ENCODE peak calls at places on chromosomes 11 and 22, in five cellular contexts. Q is omental fat pad; S is stimulated activated CD8-positive, alpha-beta memory T cell treated with anti-CD3 and anti-CD28 coated beads, Interleukin-2, amount 100 ng/mL, for 48 hours; W is H54; M is activated T-cell treated with anti-CD3 and anti-CD28 coated beads, Interleukin-2, amount 50 U/mL, for 1 hour. T is an unnamed sample.

GRCh38 chr11:116829525-116830183 is at the start of gene APOC3:
- DNase-seq in W (no peak), S (no peak), Q (no peak), M (no peak), T (no peak)

GRCh38 chr11:64461081-64461480 is 102.1 kb downstream of the RPS6KA4 start:
- DNase-seq in S (no peak), Q (no peak), W (no peak), M (no peak), T (no peak)

GRCh38 chr11:102763440-102763839 is 17.0 kb downstream of the MMP10 start:
- DNase-seq in S (no peak), M (no peak), Q (no peak), W (no peak), T (no peak)

GRCh38 chr11:2752923-2753322 is 53.1 kb upstream of the KCNQ1OT1 start:
- DNase-seq in Q (no peak), W (no peak), M (no peak), S (no peak), T (no peak)

GRCh38 chr11:128251140-128251539 is 336.2 kb downstream of the ETS1 start:
- DNase-seq in W (no peak), M (no peak), Q (no peak), S (no peak), T (no peak)

GRCh38 chr11:4491878-4492606 is 9.6 kb downstream of the OR52K1 start:
- DNase-seq in W (no peak), Q (no peak), M (no peak), S (no peak), T (no peak)

GRCh38 chr11:15276616-15277015 is 161.9 kb downstream of the INSC start:
- DNase-seq in W (no peak), M (no peak), S (no peak), Q (no peak), T (no peak)

GRCh38 chr11:111836162-111836561 is 35.2 kb downstream of the ALG9 start:
- DNase-seq in Q (no peak), W (no peak), M (no peak), S (no peak), T (no peak)

GRCh38 chr11:31437742-31438435 is 68.2 kb downstream of the DNAJC24 start:
- DNase-seq in W (no peak), M (no peak), S (no peak), Q (no peak), T (no peak)

GRCh38 chr11:10298342-10298741 is 4.3 kb upstream of the SBF2 start:
- DNase-seq in M (no peak), S (no peak), Q (no peak), W (peak; percentile 71), T (no peak)

GRCh38 chr22:46738961-46739870 is 1.2 kb upstream of the CERK start:
- DNase-seq in M (peak; percentile 83), S (peak; percentile 45), Q (no peak), W (no peak), T (peak; percentile 71)

GRCh38 chr11:69692422-69692821 is 11.4 kb downstream of the FGF19 start:
- DNase-seq in M (no peak), Q (no peak), W (no peak), S (no peak), T (no peak)

GRCh38 chr11:117273550-117274289 is 17.4 kb upstream of the BACE1-AS start:
- DNase-seq in W (peak; percentile 26), S (no peak), M (no peak), Q (no peak), T (peak; percentile 69)

GRCh38 chr22:47630741-47631534 is 868.5 kb downstream of the TBC1D22A start:
- DNase-seq in Q (no peak), M (no peak), S (no peak), W (peak; percentile 11), T (no peak)

GRCh38 chr11:118644496-118644895 is 35.0 kb downstream of the TREH start:
- DNase-seq in Q (no peak), S (no peak), W (no peak), M (no peak), T (no peak)

GRCh38 chr11:15507592-15507991 is 392.9 kb downstream of the INSC start:
- DNase-seq in M (no peak), Q (no peak), S (no peak), W (no peak), T (no peak)

GRCh38 chr11:31598454-31598853 is 88.9 kb downstream of the ELP4 start:
- DNase-seq in Q (no peak), S (no peak), M (no peak), W (no peak), T (no peak)

GRCh38 chr11:89489930-89490329 is 1.2 kb downstream of the NOX4 start:
- DNase-seq in Q (no peak), S (no peak), W (no peak), M (no peak), T (no peak)

GRCh38 chr22:39748877-39749276 is 144.7 kb downstream of the ENTHD1 start:
- DNase-seq in Q (no peak), M (no peak), W (no peak), S (no peak), T (no peak)

GRCh38 chr11:103947566-103947919 is 88.9 kb upstream of the DDI1 start:
- DNase-seq in Q (no peak), S (no peak), M (no peak), W (no peak), T (no peak)

GRCh38 chr11:15815246-15816209 is 540.8 kb downstream of the SOX6 start:
- DNase-seq in S (no peak), M (no peak), Q (no peak), W (no peak), T (no peak)

GRCh38 chr11:76067099-76067498 is 139.2 kb downstream of the WNT11 start:
- DNase-seq in M (no peak), W (no peak), S (no peak), Q (no peak), T (no peak)

GRCh38 chr11:35605691-35606090 is 12.6 kb upstream of the FJX1 start:
- DNase-seq in S (no peak), W (no peak), Q (no peak), M (no peak), T (no peak)

GRCh38 chr22:48498526-48499331 is 1328.9 kb downstream of the BRD1 start:
- DNase-seq in S (no peak), W (no peak), M (no peak), Q (no peak), T (no peak)

GRCh38 chr11:63768232-63769043 is at the start of gene ZFTA:
- DNase-seq in S (peak; percentile 45), Q (no peak), M (peak; percentile 78), W (peak; percentile 81), T (peak; percentile 80)